ENCODE peak calls at places on chromosomes 7 and 10, in seven cellular contexts. R is tibial nerve, X is adrenal gland, K is heart left ventricle, L is esophagus squamous epithelium, C is IMR-90, O is body of pancreas. T is an unnamed sample.

GRCh38 chr10:34006471-34006870 is 672.0 kb upstream of the NRP1 start:
- DNase-seq in R (no peak), X (no peak), K (no peak), L (no peak), C (no peak), O (no peak), T (no peak)

GRCh38 chr7:37109016-37109415 is 339.6 kb downstream of the ELMO1 start:
- DNase-seq in R (no peak), X (no peak), K (no peak), L (no peak), C (no peak), O (no peak), T (no peak)

GRCh38 chr7:84076219-84076618 is 118.4 kb downstream of the SEMA3A start:
- DNase-seq in R (no peak), X (no peak), K (no peak), L (no peak), C (no peak), O (no peak), T (no peak)

GRCh38 chr7:2996141-2996540 is 47.5 kb downstream of the CARD11 start:
- DNase-seq in R (no peak), X (no peak), K (no peak), L (no peak), C (no peak), O (no peak), T (peak; percentile 39)

GRCh38 chr10:131849591-131850489 is 51.0 kb upstream of the PPP2R2D start:
- DNase-seq in R (no peak), X (no peak), K (no peak), L (no peak), C (no peak), O (no peak), T (no peak)

GRCh38 chr7:137418841-137419240 is 75.3 kb upstream of the PTN start:
- DNase-seq in R (no peak), X (no peak), K (no peak), L (no peak), C (no peak), O (no peak), T (no peak)

GRCh38 chr10:58444336-58444735 is 59.1 kb downstream of the TFAM start:
- DNase-seq in R (no peak), X (no peak), K (no peak), L (no peak), C (no peak), O (no peak), T (no peak)

GRCh38 chr7:38034062-38034907 is 113.8 kb downstream of the EPDR1 start:
- DNase-seq in R (no peak), X (no peak), K (no peak), L (no peak), C (no peak), O (no peak), T (no peak)

GRCh38 chr7:38215734-38216670 is 38.0 kb downstream of the STARD3NL start:
- DNase-seq in R (peak; percentile 86), X (peak; percentile 82), K (peak; percentile 81), L (peak; percentile 8), C (peak; percentile 93), O (peak; percentile 88), T (peak; percentile 89)

GRCh38 chr10:69474688-69475432 is 23.6 kb downstream of the TSPAN15 start:
- DNase-seq in R (no peak), X (peak; percentile 49), K (peak; percentile 56), L (no peak), C (peak; percentile 51), O (peak; percentile 27), T (peak; percentile 83)

GRCh38 chr10:71231196-71231595 is 18.8 kb downstream of the UNC5B start:
- DNase-seq in R (no peak), X (no peak), K (peak; percentile 13), L (no peak), C (no peak), O (no peak), T (no peak)

GRCh38 chr10:34786464-34786863 is 28.6 kb downstream of the PARD3 start:
- DNase-seq in R (no peak), X (no peak), K (no peak), L (no peak), C (peak; percentile 21), O (no peak), T (no peak)

GRCh38 chr7:90666186-90666585 is 70.1 kb downstream of the CDK14 start:
- DNase-seq in R (no peak), X (peak; percentile 52), K (peak; percentile 35), L (no peak), C (peak; percentile 66), O (no peak), T (peak; percentile 79)

GRCh38 chr7:115676080-115676479 is 354.5 kb downstream of the TFEC start:
- DNase-seq in R (peak; percentile 9), X (peak; percentile 15), K (no peak), L (no peak), C (peak; percentile 66), O (no peak), T (peak; percentile 70)

GRCh38 chr10:115001506-115002381 is 63.7 kb downstream of the TRUB1 start:
- DNase-seq in R (no peak), X (peak; percentile 54), K (no peak), L (no peak), C (peak; percentile 17), O (peak; percentile 9), T (no peak)

GRCh38 chr7:155930061-155930460 is 117.8 kb upstream of the SHH start:
- DNase-seq in R (no peak), X (no peak), K (no peak), L (no peak), C (no peak), O (no peak), T (peak; percentile 39)

GRCh38 chr10:119759832-119760231 is 34.0 kb downstream of the INPP5F start:
- DNase-seq in R (no peak), X (no peak), K (no peak), L (no peak), C (peak; percentile 47), O (no peak), T (no peak)

GRCh38 chr10:33273295-33274002 is 61.0 kb downstream of the NRP1 start:
- DNase-seq in R (peak; percentile 66), X (peak; percentile 89), K (peak; percentile 95), L (no peak), C (peak; percentile 96), O (peak; percentile 91), T (peak; percentile 94)

GRCh38 chr10:30270247-30270646 is 78.8 kb downstream of the MTPAP start:
- DNase-seq in R (no peak), X (no peak), K (no peak), L (no peak), C (peak; percentile 13), O (no peak), T (no peak)

GRCh38 chr7:149431486-149432120 is 29.3 kb downstream of the ZNF777 start:
- DNase-seq in R (no peak), X (no peak), K (no peak), L (no peak), C (no peak), O (no peak), T (no peak)

GRCh38 chr7:75642810-75643486 is 95.8 kb downstream of the HIP1 start:
- DNase-seq in R (peak; percentile 34), X (peak; percentile 64), K (no peak), L (no peak), C (peak; percentile 66), O (peak; percentile 67), T (no peak)

GRCh38 chr7:138032186-138032585 is 30.3 kb upstream of the CREB3L2 start:
- DNase-seq in R (no peak), X (no peak), K (no peak), L (no peak), C (no peak), O (no peak), T (no peak)

GRCh38 chr10:3902054-3902808 is 117.2 kb upstream of the KLF6 start:
- DNase-seq in R (no peak), X (no peak), K (no peak), L (no peak), C (no peak), O (peak; percentile 43), T (no peak)

GRCh38 chr10:30413996-30414576 is 19.9 kb upstream of the MAP3K8 start:
- DNase-seq in R (peak; percentile 62), X (no peak), K (no peak), L (no peak), C (peak; percentile 71), O (peak; percentile 61), T (no peak)

GRCh38 chr10:124696446-124697392 is 47.5 kb downstream of the FAM53B start:
- DNase-seq in R (no peak), X (no peak), K (no peak), L (no peak), C (no peak), O (no peak), T (no peak)

GRCh38 chr10:71213761-71214440 is 1.5 kb downstream of the UNC5B start:
- DNase-seq in R (no peak), X (no peak), K (no peak), L (no peak), C (peak; percentile 80), O (peak; percentile 67), T (no peak)

GRCh38 chr7:141744131-141744530 is 6.0 kb downstream of the SSBP1 start:
- DNase-seq in R (no peak), X (no peak), K (no peak), L (no peak), C (peak; percentile 6), O (no peak), T (no peak)

GRCh38 chr7:141752634-141753033 is 11.3 kb upstream of the TAS2R3 start:
- DNase-seq in R (no peak), X (no peak), K (no peak), L (no peak), C (no peak), O (no peak), T (no peak)

GRCh38 chr7:141748401-141748800 is 10.2 kb downstream of the SSBP1 start:
- DNase-seq in R (no peak), X (no peak), K (no peak), L (no peak), C (no peak), O (no peak), T (no peak)
- TF ChIP-seq CTCF in R (no peak), X (no peak), K (no peak), L (no peak), C (no peak), O (no peak), T (no peak)

GRCh38 chr10:8034666-8035640 is 19.5 kb upstream of the GATA3 start:
- DNase-seq in R (no peak), X (no peak), K (no peak), L (no peak), C (no peak), O (no peak), T (no peak)
- H3K27me3 ChIP-seq in R (peaks cover 7% of the 10 kb centered on the region), X (peaks cover 65% of the 10 kb centered on the region), K (peaks cover 54% of the 10 kb centered on the region), L (peaks cover 37% of the 10 kb centered on the region), C (peaks cover 87% of the 10 kb centered on the region), O (peaks cover 56% of the 10 kb centered on the region), T (peaks cover 67% of the 10 kb centered on the region)

DNA sequence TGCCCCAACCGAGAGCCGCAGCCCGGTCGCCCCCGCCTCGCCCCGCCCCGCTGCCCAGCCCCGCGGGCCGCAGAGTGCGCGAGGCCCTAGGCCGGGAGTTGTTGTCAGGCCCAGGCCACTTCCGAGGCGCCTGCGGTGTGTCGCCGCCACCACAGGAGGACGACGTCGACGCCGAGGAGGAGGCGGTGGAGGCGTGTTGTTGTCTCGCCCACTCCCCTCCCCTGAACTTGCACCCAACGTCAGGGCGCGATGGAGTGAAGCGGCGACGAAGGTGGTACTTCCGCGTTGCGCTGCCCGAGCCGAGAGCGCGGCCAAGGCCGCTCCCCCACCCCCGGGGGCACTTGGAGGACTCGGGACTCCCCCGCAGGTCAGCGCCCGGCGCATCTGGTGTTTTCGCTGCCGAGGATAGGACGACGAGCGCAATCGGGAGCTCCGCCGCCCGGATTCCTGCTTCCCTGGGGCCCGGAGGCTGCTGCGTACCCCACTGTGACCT is at the start of gene CDK13:
- DNase-seq in R (peak; percentile 57), X (peak; percentile 76), K (peak; percentile 80), L (peak; percentile 46), C (peak; percentile 64), O (peak; percentile 85), T (peak; percentile 84)
- TF ChIP-seq POLR2A in R (no peak), X (no peak), K (no peak), L (peak; percentile 8), C (peak; percentile 74), O (peak; percentile 71), T (no peak)

GRCh38 chr10:116836902-116837513 is 12.3 kb upstream of the ENO4 start:
- DNase-seq in R (no peak), X (no peak), K (no peak), L (no peak), C (no peak), O (no peak), T (no peak)
- TF ChIP-seq CTCF in R (no peak), X (no peak), K (peak; percentile 21), L (no peak), C (peak; percentile 40), O (no peak), T (no peak)

T was measured in sigmoid colon.